ENCODE peak calls at places on chromosomes 6 and 20, in nine cellular contexts. One of them, this sample, is unnamed.
A peak's percentile ranks its signal among the peaks of the same experiment; 100 is the strongest.

GRCh38 chr6:26538936-26539615 is 910 bp downstream of the HMGN4 start:
- DNase-seq in activated B cell treated with CpG ODN at 0.5 μM for 24 hours: no peak
- DNase-seq in epithelial cell of esophagus: peak; percentile 35
- DNase-seq in Calu3: no peak
- DNase-seq in MM.1S: no peak
- DNase-seq in colonic mucosa: no peak
- DNase-seq in psoas muscle: no peak
- DNase-seq in RWPE1: peak; percentile 12
- DNase-seq in choroid plexus epithelial cell: peak; percentile 18
- DNase-seq in this sample: no peak

GRCh38 chr6:159172066-159172465 is 2.9 kb downstream of the FNDC1 start:
- DNase-seq in activated B cell treated with CpG ODN at 0.5 μM for 24 hours: no peak
- DNase-seq in epithelial cell of esophagus: no peak
- DNase-seq in Calu3: no peak
- DNase-seq in MM.1S: no peak
- DNase-seq in colonic mucosa: no peak
- DNase-seq in psoas muscle: no peak
- DNase-seq in RWPE1: no peak
- DNase-seq in choroid plexus epithelial cell: peak; percentile 76
- DNase-seq in this sample: no peak

GRCh38 chr20:17806739-17807441 is 107.1 kb downstream of the BANF2 start:
- DNase-seq in activated B cell treated with CpG ODN at 0.5 μM for 24 hours: no peak
- DNase-seq in epithelial cell of esophagus: no peak
- DNase-seq in Calu3: no peak
- DNase-seq in MM.1S: no peak
- DNase-seq in colonic mucosa: peak; percentile 46
- DNase-seq in psoas muscle: peak; percentile 77
- DNase-seq in RWPE1: no peak
- DNase-seq in choroid plexus epithelial cell: peak; percentile 95
- DNase-seq in this sample: no peak

GRCh38 chr6:168388641-168389633 is 52.0 kb upstream of the SMOC2 start:
- DNase-seq in activated B cell treated with CpG ODN at 0.5 μM for 24 hours: no peak
- DNase-seq in epithelial cell of esophagus: no peak
- DNase-seq in Calu3: peak; percentile 12
- DNase-seq in MM.1S: no peak
- DNase-seq in colonic mucosa: peak; percentile 55
- DNase-seq in psoas muscle: no peak
- DNase-seq in RWPE1: no peak
- DNase-seq in choroid plexus epithelial cell: no peak
- DNase-seq in this sample: no peak

GRCh38 chr6:161003336-161003735 is 11.8 kb downstream of the MAP3K4 start:
- DNase-seq in activated B cell treated with CpG ODN at 0.5 μM for 24 hours: no peak
- DNase-seq in epithelial cell of esophagus: peak; percentile 12
- DNase-seq in Calu3: no peak
- DNase-seq in MM.1S: no peak
- DNase-seq in colonic mucosa: no peak
- DNase-seq in psoas muscle: no peak
- DNase-seq in RWPE1: no peak
- DNase-seq in choroid plexus epithelial cell: peak; percentile 52
- DNase-seq in this sample: no peak

GRCh38 chr20:38555395-38555794 is 25.6 kb upstream of the ADIG start:
- DNase-seq in activated B cell treated with CpG ODN at 0.5 μM for 24 hours: no peak
- DNase-seq in epithelial cell of esophagus: no peak
- DNase-seq in Calu3: no peak
- DNase-seq in MM.1S: no peak
- DNase-seq in colonic mucosa: no peak
- DNase-seq in psoas muscle: no peak
- DNase-seq in RWPE1: no peak
- DNase-seq in choroid plexus epithelial cell: no peak
- DNase-seq in this sample: no peak

GRCh38 chr6:5290097-5290496 is 28.8 kb downstream of the FARS2 start:
- DNase-seq in activated B cell treated with CpG ODN at 0.5 μM for 24 hours: no peak
- DNase-seq in epithelial cell of esophagus: no peak
- DNase-seq in Calu3: no peak
- DNase-seq in MM.1S: no peak
- DNase-seq in colonic mucosa: no peak
- DNase-seq in psoas muscle: no peak
- DNase-seq in RWPE1: no peak
- DNase-seq in choroid plexus epithelial cell: no peak
- DNase-seq in this sample: no peak

GRCh38 chr6:169292340-169293124 is 38.9 kb upstream of the THBS2 start:
- DNase-seq in activated B cell treated with CpG ODN at 0.5 μM for 24 hours: no peak
- DNase-seq in epithelial cell of esophagus: peak; percentile 93
- DNase-seq in Calu3: peak; percentile 63
- DNase-seq in MM.1S: no peak
- DNase-seq in colonic mucosa: no peak
- DNase-seq in psoas muscle: peak; percentile 52
- DNase-seq in RWPE1: peak; percentile 89
- DNase-seq in choroid plexus epithelial cell: peak; percentile 97
- DNase-seq in this sample: no peak

GRCh38 chr6:44310241-44310640 is 2.9 kb downstream of the AARS2 start:
- DNase-seq in activated B cell treated with CpG ODN at 0.5 μM for 24 hours: no peak
- DNase-seq in epithelial cell of esophagus: no peak
- DNase-seq in Calu3: no peak
- DNase-seq in MM.1S: no peak
- DNase-seq in colonic mucosa: no peak
- DNase-seq in psoas muscle: no peak
- DNase-seq in RWPE1: no peak
- DNase-seq in choroid plexus epithelial cell: no peak
- DNase-seq in this sample: no peak

GRCh38 chr6:127302728-127303675 is 36.3 kb downstream of the RNF146 start:
- DNase-seq in activated B cell treated with CpG ODN at 0.5 μM for 24 hours: no peak
- DNase-seq in epithelial cell of esophagus: peak; percentile 51
- DNase-seq in Calu3: peak; percentile 32
- DNase-seq in MM.1S: peak; percentile 60
- DNase-seq in colonic mucosa: peak; percentile 47
- DNase-seq in psoas muscle: no peak
- DNase-seq in RWPE1: peak; percentile 42
- DNase-seq in choroid plexus epithelial cell: peak; percentile 66
- DNase-seq in this sample: no peak

GRCh38 chr6:156825475-156825874 is 48.3 kb downstream of the ARID1B start:
- DNase-seq in activated B cell treated with CpG ODN at 0.5 μM for 24 hours: no peak
- DNase-seq in epithelial cell of esophagus: no peak
- DNase-seq in Calu3: no peak
- DNase-seq in MM.1S: no peak
- DNase-seq in colonic mucosa: no peak
- DNase-seq in psoas muscle: no peak
- DNase-seq in RWPE1: no peak
- DNase-seq in choroid plexus epithelial cell: no peak
- DNase-seq in this sample: no peak

DNA sequence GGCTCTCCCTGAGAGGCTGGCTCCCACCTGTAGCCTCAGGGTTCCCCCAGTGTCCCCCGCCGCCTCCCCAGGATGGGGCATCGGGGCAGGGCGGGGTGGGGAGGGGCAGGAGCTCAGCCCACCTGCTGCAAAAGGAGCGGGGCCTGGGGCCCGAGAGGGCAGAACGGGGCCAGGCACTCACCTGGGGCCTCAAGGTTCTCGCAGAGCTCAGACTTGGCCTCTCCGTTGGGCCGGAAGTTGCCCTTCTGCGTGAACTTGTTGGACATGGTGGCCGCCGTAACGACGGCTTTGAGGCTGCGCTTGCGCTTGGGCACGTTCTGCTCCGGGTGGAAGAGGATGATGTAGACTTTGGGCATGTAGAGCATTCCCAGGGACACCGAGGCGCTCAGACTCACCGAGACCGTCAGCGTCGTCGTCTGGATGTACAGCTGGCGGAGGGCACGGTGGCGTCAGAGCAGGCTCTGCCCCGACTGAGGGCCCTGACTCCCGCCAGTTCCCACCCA is 117.9 kb downstream of the GRM4 start:
- DNase-seq in activated B cell treated with CpG ODN at 0.5 μM for 24 hours: no peak
- DNase-seq in epithelial cell of esophagus: no peak
- DNase-seq in Calu3: no peak
- DNase-seq in MM.1S: no peak
- DNase-seq in colonic mucosa: no peak
- DNase-seq in psoas muscle: no peak
- DNase-seq in RWPE1: no peak
- DNase-seq in choroid plexus epithelial cell: no peak
- DNase-seq in this sample: no peak
- TF ChIP-seq CTCF in activated B cell treated with CpG ODN at 0.5 μM for 24 hours: no peak
- TF ChIP-seq CTCF in epithelial cell of esophagus: no peak
- TF ChIP-seq CTCF in Calu3: peak; percentile 8
- TF ChIP-seq CTCF in MM.1S: no peak
- TF ChIP-seq CTCF in colonic mucosa: peak; percentile 8
- TF ChIP-seq CTCF in psoas muscle: no peak
- TF ChIP-seq CTCF in RWPE1: peak; percentile 34
- TF ChIP-seq CTCF in choroid plexus epithelial cell: no peak
- TF ChIP-seq CTCF in this sample: peak; percentile 43

GRCh38 chr20:57443349-57443748 is 52.2 kb downstream of the RBM38 start:
- DNase-seq in activated B cell treated with CpG ODN at 0.5 μM for 24 hours: no peak
- DNase-seq in epithelial cell of esophagus: no peak
- DNase-seq in Calu3: no peak
- DNase-seq in MM.1S: no peak
- DNase-seq in colonic mucosa: no peak
- DNase-seq in psoas muscle: no peak
- DNase-seq in RWPE1: no peak
- DNase-seq in choroid plexus epithelial cell: no peak
- DNase-seq in this sample: no peak

GRCh38 chr20:57441510-57442154 is 50.4 kb downstream of the RBM38 start:
- DNase-seq in activated B cell treated with CpG ODN at 0.5 μM for 24 hours: no peak
- DNase-seq in epithelial cell of esophagus: no peak
- DNase-seq in Calu3: no peak
- DNase-seq in MM.1S: no peak
- DNase-seq in colonic mucosa: no peak
- DNase-seq in psoas muscle: no peak
- DNase-seq in RWPE1: no peak
- DNase-seq in choroid plexus epithelial cell: no peak
- DNase-seq in this sample: no peak

GRCh38 chr20:57442888-57443239 is 51.7 kb downstream of the RBM38 start:
- DNase-seq in activated B cell treated with CpG ODN at 0.5 μM for 24 hours: no peak
- DNase-seq in epithelial cell of esophagus: no peak
- DNase-seq in Calu3: no peak
- DNase-seq in MM.1S: no peak
- DNase-seq in colonic mucosa: no peak
- DNase-seq in psoas muscle: no peak
- DNase-seq in RWPE1: no peak
- DNase-seq in choroid plexus epithelial cell: no peak
- DNase-seq in this sample: no peak

GRCh38 chr20:57440678-57441509 is 49.7 kb downstream of the RBM38 start:
- DNase-seq in activated B cell treated with CpG ODN at 0.5 μM for 24 hours: no peak
- DNase-seq in epithelial cell of esophagus: peak; percentile 42
- DNase-seq in Calu3: no peak
- DNase-seq in MM.1S: no peak
- DNase-seq in colonic mucosa: peak; percentile 47
- DNase-seq in psoas muscle: peak; percentile 84
- DNase-seq in RWPE1: no peak
- DNase-seq in choroid plexus epithelial cell: no peak
- DNase-seq in this sample: no peak

DNA sequence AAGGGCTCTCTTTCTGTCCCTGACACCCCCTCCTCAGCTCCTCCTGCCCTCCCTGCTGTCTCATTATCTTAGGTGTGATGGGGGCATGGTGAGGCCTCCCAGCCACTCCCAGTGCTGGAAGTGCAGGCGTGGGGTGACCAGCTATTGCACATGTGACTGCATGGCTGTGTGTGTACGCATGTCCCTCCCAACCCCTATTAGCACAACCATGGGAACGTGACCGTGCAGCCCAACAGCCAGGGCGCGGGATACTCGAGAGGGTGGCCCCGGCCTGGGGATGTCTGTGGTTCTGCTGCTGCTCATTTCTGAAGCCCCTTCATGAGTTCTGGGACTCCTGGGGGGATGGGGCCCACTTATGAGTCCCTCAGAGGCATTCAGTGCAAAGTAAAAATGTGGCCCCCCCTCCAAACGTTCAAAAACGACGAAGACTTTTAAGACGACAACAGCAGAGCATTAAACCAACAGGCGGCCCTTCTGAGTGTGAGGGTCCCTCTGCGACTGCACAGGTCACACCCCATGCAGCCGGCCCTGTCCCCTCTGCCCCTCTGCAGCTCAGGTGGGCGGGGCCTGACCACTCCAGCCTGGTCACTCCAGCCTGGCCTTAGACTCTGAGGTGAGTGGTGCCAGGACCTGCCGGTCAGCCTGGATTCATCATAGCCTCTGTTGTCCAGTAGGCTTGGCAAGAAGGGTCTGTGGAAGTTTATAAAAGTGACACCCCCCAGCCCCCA is 51.1 kb downstream of the RBM38 start:
- DNase-seq in activated B cell treated with CpG ODN at 0.5 μM for 24 hours: no peak
- DNase-seq in epithelial cell of esophagus: no peak
- DNase-seq in Calu3: no peak
- DNase-seq in MM.1S: no peak
- DNase-seq in colonic mucosa: no peak
- DNase-seq in psoas muscle: no peak
- DNase-seq in RWPE1: no peak
- DNase-seq in choroid plexus epithelial cell: no peak
- DNase-seq in this sample: no peak
- TF ChIP-seq CTCF in activated B cell treated with CpG ODN at 0.5 μM for 24 hours: no peak
- TF ChIP-seq CTCF in epithelial cell of esophagus: no peak
- TF ChIP-seq CTCF in Calu3: no peak
- TF ChIP-seq CTCF in MM.1S: no peak
- TF ChIP-seq CTCF in colonic mucosa: no peak
- TF ChIP-seq CTCF in psoas muscle: no peak
- TF ChIP-seq CTCF in RWPE1: no peak
- TF ChIP-seq CTCF in choroid plexus epithelial cell: no peak
- TF ChIP-seq CTCF in this sample: no peak

GRCh38 chr6:12823847-12824246 is 107.3 kb downstream of the PHACTR1 start:
- DNase-seq in activated B cell treated with CpG ODN at 0.5 μM for 24 hours: no peak
- DNase-seq in epithelial cell of esophagus: no peak
- DNase-seq in Calu3: no peak
- DNase-seq in MM.1S: no peak
- DNase-seq in colonic mucosa: no peak
- DNase-seq in psoas muscle: no peak
- DNase-seq in RWPE1: no peak
- DNase-seq in choroid plexus epithelial cell: no peak
- DNase-seq in this sample: no peak
- TF ChIP-seq CTCF in activated B cell treated with CpG ODN at 0.5 μM for 24 hours: no peak
- TF ChIP-seq CTCF in epithelial cell of esophagus: no peak
- TF ChIP-seq CTCF in Calu3: no peak
- TF ChIP-seq CTCF in MM.1S: no peak
- TF ChIP-seq CTCF in colonic mucosa: no peak
- TF ChIP-seq CTCF in psoas muscle: no peak
- TF ChIP-seq CTCF in RWPE1: no peak
- TF ChIP-seq CTCF in choroid plexus epithelial cell: no peak
- TF ChIP-seq CTCF in this sample: no peak

DNA sequence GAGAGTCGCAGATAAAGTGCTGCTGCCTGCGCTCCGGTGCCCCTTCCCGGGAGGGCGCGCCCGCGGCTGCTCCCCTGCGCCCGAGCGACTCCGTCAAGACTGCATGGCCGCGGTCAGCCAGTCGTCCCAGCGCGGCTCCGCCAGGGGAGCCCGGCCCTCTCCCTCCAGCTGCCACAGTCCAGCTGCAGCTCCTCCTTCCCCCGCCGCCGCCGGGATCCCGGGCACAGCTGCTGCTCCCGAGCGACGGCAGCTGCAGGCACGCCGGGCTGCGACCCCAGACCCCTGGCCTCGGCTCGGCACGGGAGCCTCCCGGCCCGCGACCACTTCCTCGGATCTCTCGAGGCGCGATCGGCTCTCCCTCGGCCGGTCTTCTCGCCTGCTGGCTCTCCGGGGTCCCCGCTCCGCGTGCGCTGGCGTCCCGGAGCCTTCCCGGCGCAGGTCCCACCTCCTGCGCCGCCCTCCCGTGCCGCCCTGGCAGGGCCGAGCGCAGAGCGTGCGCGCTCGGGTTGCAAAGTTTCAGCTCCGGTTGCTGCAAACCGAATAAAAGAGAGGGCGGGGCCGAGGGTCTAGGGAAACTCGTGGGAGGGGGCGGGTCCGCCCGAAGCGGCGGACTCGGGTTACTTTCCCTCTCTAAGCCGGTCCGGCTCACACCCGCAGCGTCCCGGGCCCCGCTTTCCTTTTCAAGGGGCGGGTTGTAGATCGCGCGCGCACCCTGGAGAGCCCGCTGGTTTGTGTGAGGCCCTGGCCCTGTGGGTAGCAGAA is at the start of gene CNKSR3:
- DNase-seq in activated B cell treated with CpG ODN at 0.5 μM for 24 hours: no peak
- DNase-seq in epithelial cell of esophagus: peak; percentile 80
- DNase-seq in Calu3: peak; percentile 76
- DNase-seq in MM.1S: peak; percentile 45
- DNase-seq in colonic mucosa: peak; percentile 88
- DNase-seq in psoas muscle: peak; percentile 75
- DNase-seq in RWPE1: peak; percentile 74
- DNase-seq in choroid plexus epithelial cell: peak; percentile 96
- DNase-seq in this sample: no peak
- TF ChIP-seq CTCF in activated B cell treated with CpG ODN at 0.5 μM for 24 hours: no peak
- TF ChIP-seq CTCF in epithelial cell of esophagus: no peak
- TF ChIP-seq CTCF in Calu3: no peak
- TF ChIP-seq CTCF in MM.1S: no peak
- TF ChIP-seq CTCF in colonic mucosa: no peak
- TF ChIP-seq CTCF in psoas muscle: no peak
- TF ChIP-seq CTCF in RWPE1: no peak
- TF ChIP-seq CTCF in choroid plexus epithelial cell: peak; percentile 11
- TF ChIP-seq CTCF in this sample: no peak

This sample was measured in natural killer cell.